ENCODE peak calls at places on chromosomes 3 and 15, in nine cellular contexts. X is sigmoid colon, G is psoas muscle, Y is fibroblast of lung, Q is upper lobe of right lung, L is transverse colon, N is adrenal gland, J is A549, H is HepG2. V is an unnamed sample. For H3K9me3, the result is how much of the 10 kb centered on the place peaks cover.

GRCh38 chr3:123385072-123385471 is 63.8 kb downstream of the ADCY5 start:
- DNase-seq in Y (peak), J (peak), X (peak), Q (no peak), N (no peak), H (no peak), L (peak), G (no peak), V (no peak)

GRCh38 chr3:50275996-50276761 is 2.7 kb upstream of the LSMEM2 start:
- DNase-seq in J (no peak), Q (no peak), N (no peak), X (no peak), H (no peak), G (no peak), Y (no peak), L (no peak), V (no peak)

GRCh38 chr15:40769310-40770146 is at the start of gene C15orf62:
- DNase-seq in H (no peak), X (no peak), G (peak), N (peak), L (peak), Y (peak), J (no peak), Q (peak), V (peak)

GRCh38 chr15:74541494-74542191 is 623 bp downstream of the ARID3B start:
- DNase-seq in Y (peak), G (peak), J (no peak), L (peak), Q (peak), H (peak), N (peak), X (peak), V (peak)

GRCh38 chr15:42163947-42164550 is 7.6 kb upstream of the PLA2G4F start:
- DNase-seq in G (no peak), N (peak), L (no peak), Y (no peak), X (no peak), J (no peak), H (no peak), Q (no peak), V (no peak)

GRCh38 chr3:53806182-53807116 is 39.8 kb downstream of the CHDH start:
- DNase-seq in Q (peak), N (peak), X (peak), Y (peak), L (peak), G (no peak), J (peak), H (peak), V (no peak)

GRCh38 chr15:75161788-75162414 is 39.8 kb upstream of the C15orf39 start:
- DNase-seq in X (no peak), J (no peak), L (no peak), Y (no peak), H (peak), G (peak), Q (peak), N (no peak), V (no peak)

GRCh38 chr3:119240101-119240581 is 537 bp downstream of the B4GALT4 start:
- DNase-seq in Y (peak), H (peak), X (peak), Q (no peak), N (no peak), L (peak), J (peak), G (peak), V (no peak)

GRCh38 chr3:113746955-113747718 is at the start of gene ATP6V1A:
- DNase-seq in X (peak), J (peak), Q (peak), Y (peak), L (peak), N (peak), H (peak), G (peak), V (peak)

GRCh38 chr3:157174265-157174615 is 14.3 kb upstream of the CCNL1 start:
- DNase-seq in N (peak), Y (no peak), H (no peak), L (peak), X (peak), J (peak), Q (peak), G (no peak), V (peak)

GRCh38 chr3:194086251-194087075 is 49.5 kb upstream of the HES1 start:
- DNase-seq in L (no peak), Q (no peak), Y (peak), N (no peak), X (no peak), H (no peak), G (no peak), J (no peak), V (no peak)

GRCh38 chr3:187770224-187770623 is 25.0 kb upstream of the BCL6 start:
- DNase-seq in H (no peak), G (no peak), Y (no peak), N (no peak), Q (no peak), L (no peak), J (no peak), X (no peak), V (no peak)

GRCh38 chr15:99421172-99421656 is 144.6 kb upstream of the MEF2A start:
- DNase-seq in Y (peak), G (no peak), H (peak), Q (peak), J (no peak), N (no peak), X (peak), L (no peak), V (no peak)

GRCh38 chr3:179706233-179706632 is 53.4 kb downstream of the USP13 start:
- DNase-seq in N (peak), G (peak), Q (no peak), L (no peak), H (peak), X (no peak), Y (peak), J (no peak), V (no peak)

GRCh38 chr3:963755-964154 is 129.1 kb upstream of the CNTN6 start:
- DNase-seq in N (no peak), Q (no peak), Y (no peak), G (no peak), L (no peak), X (no peak), J (no peak), H (no peak), V (no peak)

GRCh38 chr15:65655026-65655425 is 33.3 kb downstream of the SLC24A1 start:
- DNase-seq in N (no peak), J (no peak), Y (peak), Q (no peak), X (no peak), G (no peak), H (peak), L (no peak), V (no peak)

GRCh38 chr3:109339186-109339585 is 1.8 kb upstream of the DPPA4 start:
- DNase-seq in X (no peak), L (no peak), N (no peak), G (no peak), J (no peak), Q (no peak), H (no peak), Y (no peak), V (no peak)

GRCh38 chr3:105170423-105170822 is 196.3 kb upstream of the ALCAM start:
- DNase-seq in J (no peak), N (no peak), G (no peak), X (no peak), L (no peak), Q (no peak), H (no peak), Y (no peak), V (no peak)

DNA sequence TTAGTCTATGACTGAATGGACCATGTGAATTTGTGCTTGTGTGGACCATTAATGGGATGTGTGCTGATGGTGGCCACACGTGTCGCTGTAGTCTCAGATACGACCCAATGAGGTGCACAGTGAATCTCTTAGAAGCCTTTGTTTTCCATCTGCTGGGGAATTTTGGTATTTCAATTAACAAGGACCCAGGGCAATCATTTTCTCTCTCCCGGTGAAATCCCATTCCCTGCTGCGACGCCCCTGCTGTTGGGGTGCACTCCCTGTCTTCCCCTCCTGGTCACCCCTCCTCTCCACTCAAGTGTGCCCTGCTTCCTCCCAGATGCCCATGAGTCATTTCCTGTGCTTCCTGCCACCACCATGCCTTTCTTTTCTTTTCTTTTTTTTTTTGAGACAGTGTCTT is 32.7 kb downstream of the EBLN2 start:
- DNase-seq in Y (peak), G (no peak), H (peak), X (no peak), L (no peak), N (no peak), Q (no peak), J (peak), V (no peak)
- TF ChIP-seq CTCF in Y (no peak), G (no peak), H (peak), X (no peak), L (no peak), N (no peak), Q (no peak), J (no peak), V (peak)

DNA sequence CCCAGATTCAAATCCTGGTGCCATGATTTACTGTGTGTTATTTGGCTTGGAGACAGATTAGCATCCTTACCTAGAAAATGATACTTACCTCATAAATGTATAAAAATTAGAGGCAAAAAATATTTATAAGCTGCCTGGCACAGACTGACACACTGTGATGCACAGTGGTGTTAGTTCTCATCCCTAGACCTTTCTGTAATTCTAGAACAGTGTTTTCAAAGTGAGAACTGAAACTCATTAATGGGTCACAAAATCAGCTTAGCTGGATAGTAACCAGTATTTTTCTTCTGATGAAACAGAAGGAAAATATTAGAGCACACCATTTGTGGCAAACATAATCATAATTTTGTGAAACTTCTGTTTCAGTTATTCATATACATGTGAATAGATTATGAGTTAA is 17.9 kb upstream of the MTHFS start:
- DNase-seq in J (no peak), Y (no peak), Q (no peak), N (no peak), G (no peak), H (no peak), X (no peak), L (no peak), V (no peak)
- H3K9me3 ChIP-seq in J (half or more), Y (under half), Q (half or more), N (under half), G (under half), H (under half), X (under half), L (half or more), V (under half)

GRCh38 chr15:29476503-29477080 is 207.0 kb upstream of the NSMCE3 start:
- DNase-seq in G (no peak), Q (no peak), X (no peak), Y (no peak), N (no peak), L (no peak), H (no peak), J (no peak), V (no peak)

GRCh38 chr15:29472901-29473423 is 203.3 kb upstream of the NSMCE3 start:
- DNase-seq in L (no peak), X (no peak), N (no peak), Y (no peak), Q (no peak), G (no peak), J (no peak), H (no peak), V (no peak)

GRCh38 chr15:29473621-29474105 is 204.0 kb upstream of the NSMCE3 start:
- DNase-seq in J (no peak), G (no peak), Y (no peak), H (no peak), X (no peak), Q (no peak), N (no peak), L (no peak), V (no peak)

GRCh38 chr15:29471757-29472156 is 202.1 kb upstream of the NSMCE3 start:
- DNase-seq in H (no peak), G (no peak), Q (no peak), J (no peak), X (no peak), Y (no peak), L (no peak), N (no peak), V (no peak)

GRCh38 chr15:29475096-29475495 is 205.5 kb upstream of the NSMCE3 start:
- DNase-seq in L (no peak), N (no peak), J (no peak), G (no peak), H (no peak), Y (no peak), X (no peak), Q (no peak), V (no peak)
- TF ChIP-seq CTCF in L (no peak), N (no peak), J (no peak), G (no peak), H (no peak), Y (no peak), X (no peak), Q (no peak), V (no peak)

GRCh38 chr15:25224396-25224795 is 214.4 kb downstream of the UBE3A start:
- DNase-seq in X (no peak), J (no peak), N (no peak), Y (no peak), H (no peak), Q (no peak), L (no peak), G (no peak), V (no peak)

GRCh38 chr15:25230442-25230841 is 208.4 kb downstream of the UBE3A start:
- DNase-seq in G (no peak), H (no peak), J (no peak), Y (no peak), Q (no peak), L (no peak), N (no peak), X (no peak), V (no peak)

GRCh38 chr15:25226360-25226759 is 212.5 kb downstream of the UBE3A start:
- DNase-seq in Q (no peak), L (no peak), Y (no peak), N (no peak), J (no peak), X (no peak), H (no peak), G (no peak), V (no peak)

GRCh38 chr15:25233766-25234350 is 205.0 kb downstream of the UBE3A start:
- DNase-seq in Q (no peak), G (no peak), J (no peak), H (no peak), N (no peak), Y (no peak), L (no peak), X (no peak), V (no peak)

GRCh38 chr15:25228261-25228660 is 210.6 kb downstream of the UBE3A start:
- DNase-seq in J (no peak), H (no peak), N (no peak), X (no peak), Y (no peak), G (no peak), Q (no peak), L (no peak), V (no peak)
- H3K9me3 ChIP-seq in J (under half), H (half or more), N (under half), X (under half), Y (under half), G (under half), Q (under half), L (under half), V (under half)

DNA sequence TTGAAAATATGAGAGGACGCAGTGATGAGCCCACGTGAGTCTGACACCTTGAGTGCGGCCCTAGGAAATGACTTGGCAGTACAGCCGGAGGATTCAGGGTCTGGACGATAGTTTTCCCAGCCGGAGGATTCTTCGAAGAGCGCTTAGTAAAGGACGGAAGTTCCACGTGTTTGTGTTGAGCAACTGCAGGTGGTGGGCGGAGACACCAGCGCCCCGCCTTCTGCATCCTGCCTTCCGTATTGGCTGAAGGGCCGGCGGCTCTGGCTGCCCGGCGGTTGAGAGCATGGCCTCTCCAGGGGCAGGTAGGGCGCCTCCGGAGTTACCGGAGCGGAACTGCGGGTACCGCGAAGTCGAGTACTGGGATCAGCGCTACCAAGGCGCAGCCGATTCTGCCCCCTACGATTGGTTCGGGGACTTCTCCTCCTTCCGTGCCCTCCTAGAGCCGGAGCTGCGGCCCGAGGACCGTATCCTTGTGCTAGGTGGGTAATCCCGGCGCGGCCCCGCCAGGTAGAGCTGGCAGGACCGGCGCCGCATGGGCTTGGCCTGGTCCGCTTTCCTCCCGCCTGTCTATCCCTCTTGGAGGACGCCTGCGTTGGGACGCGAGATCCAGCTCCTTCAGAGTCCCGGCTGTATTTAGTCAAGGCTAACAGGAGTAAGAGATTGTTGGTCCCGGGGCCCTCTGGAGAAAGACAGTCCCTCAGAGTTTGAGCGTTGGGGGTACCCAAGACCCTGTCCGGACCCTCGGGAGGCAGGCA is at the start of gene EEF1AKMT4:
- DNase-seq in L (peak), H (peak), Y (peak), Q (peak), G (peak), N (peak), J (peak), X (peak), V (peak)
- TF ChIP-seq CTCF in L (peak), H (peak), Y (peak), Q (peak), G (peak), N (peak), J (peak), X (peak), V (peak)

GRCh38 chr15:62264196-62264595 is 99.1 kb upstream of the C2CD4B start:
- DNase-seq in L (no peak), G (no peak), Y (no peak), N (no peak), H (no peak), Q (no peak), J (no peak), X (no peak), V (no peak)
- H3K9me3 ChIP-seq in L (under half), G (under half), Y (under half), N (under half), H (under half), Q (under half), J (under half), X (under half), V (under half)

DNA sequence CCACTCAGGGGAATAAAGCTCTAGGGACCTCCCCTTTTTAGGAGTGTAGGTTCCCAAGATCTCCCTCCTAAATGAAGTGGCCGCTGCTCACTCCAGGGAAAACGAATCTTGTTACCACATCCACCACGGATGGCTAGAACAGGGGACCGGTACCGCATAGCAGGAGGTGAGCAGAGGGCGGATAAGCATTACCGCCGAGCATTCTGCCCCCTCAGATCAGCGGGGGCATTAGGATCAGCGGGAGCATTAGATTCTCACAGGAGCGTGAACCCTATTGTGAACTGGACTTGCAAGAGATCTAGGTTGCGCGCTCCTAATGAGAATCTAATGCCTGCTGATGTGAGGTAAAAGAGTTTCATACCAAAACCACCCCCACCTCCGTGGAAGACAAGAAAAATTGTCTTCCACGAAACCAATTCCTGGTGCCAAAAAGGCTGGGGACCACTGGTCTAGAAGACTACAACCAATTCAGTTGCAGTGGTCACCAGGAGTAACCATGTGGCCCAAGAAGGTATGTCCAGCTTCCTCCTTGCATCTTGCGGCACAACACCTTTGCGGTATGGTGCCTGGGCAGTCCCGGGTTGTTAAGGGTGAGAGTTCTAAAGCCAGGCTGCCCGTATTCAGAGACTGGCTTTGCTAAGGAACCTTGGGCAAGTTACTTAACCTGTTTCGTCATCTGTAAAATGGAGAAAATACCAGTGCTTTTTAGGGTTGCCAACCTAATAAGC is 1.1 kb upstream of the SS18L2 start:
- DNase-seq in L (no peak), Q (no peak), Y (no peak), J (no peak), N (no peak), G (no peak), H (no peak), X (no peak), V (no peak)
- TF ChIP-seq CTCF in L (no peak), Q (no peak), Y (no peak), J (no peak), N (no peak), G (no peak), H (no peak), X (no peak), V (no peak)